ENCODE peak calls at places on chromosomes 12 and 14, in four cellular contexts. E is PC-3, H is gastrocnemius medialis, L is tibial artery. S is an unnamed sample.

GRCh38 chr12:6867407-6868210 is at the start of gene TPI1:
- DNase-seq in H (peak; percentile 79), L (peak; percentile 83), E (peak; percentile 67), S (peak; percentile 92)

GRCh38 chr14:93915800-93916199 is 11.3 kb upstream of the FAM181A start:
- DNase-seq in H (no peak), L (no peak), E (no peak), S (no peak)

GRCh38 chr12:96205909-96206308 is 11.7 kb downstream of the ELK3 start:
- DNase-seq in E (no peak), L (no peak), H (no peak), S (no peak)

GRCh38 chr12:49026101-49026500 is 7.5 kb upstream of the PRKAG1 start:
- DNase-seq in E (no peak), L (no peak), H (no peak), S (no peak)

GRCh38 chr12:53965251-53966069 is 7.5 kb upstream of the HOXC11 start:
- DNase-seq in E (no peak), L (peak; percentile 91), H (no peak), S (no peak)

GRCh38 chr12:117127933-117128823 is 29.0 kb upstream of the TESC start:
- DNase-seq in H (no peak), E (no peak), L (no peak), S (no peak)

GRCh38 chr14:103531421-103532215 is 2.6 kb downstream of the TRMT61A start:
- DNase-seq in L (no peak), E (no peak), H (no peak), S (no peak)

GRCh38 chr12:55073043-55074022 is 52.9 kb upstream of the OR9K2 start:
- DNase-seq in L (peak; percentile 61), H (peak; percentile 34), E (peak; percentile 81), S (peak; percentile 58)

GRCh38 chr12:58503731-58504520 is 416.4 kb downstream of the LRIG3 start:
- DNase-seq in L (no peak), H (no peak), E (no peak), S (no peak)

GRCh38 chr14:60206837-60207533 is 41.8 kb upstream of the DHRS7 start:
- DNase-seq in L (no peak), H (no peak), E (no peak), S (no peak)

GRCh38 chr14:65092340-65092739 is 10.0 kb downstream of the MAX start:
- DNase-seq in L (no peak), E (peak; percentile 21), H (no peak), S (no peak)

GRCh38 chr12:114263031-114263825 is 142.7 kb downstream of the TBX5 start:
- DNase-seq in E (no peak), L (no peak), H (no peak), S (no peak)

GRCh38 chr12:51051787-51052186 is 3.7 kb downstream of the LETMD1 start:
- DNase-seq in L (no peak), H (no peak), E (no peak), S (no peak)

GRCh38 chr14:74647834-74648361 is 35.9 kb upstream of the LTBP2 start:
- DNase-seq in L (no peak), H (no peak), E (no peak), S (no peak)

GRCh38 chr12:25578739-25579138 is 25.7 kb upstream of the LMNTD1 start:
- DNase-seq in H (no peak), E (no peak), L (no peak), S (no peak)

GRCh38 chr14:73850940-73851339 is 691 bp upstream of the PTGR2 start:
- DNase-seq in H (no peak), E (peak; percentile 84), L (no peak), S (peak; percentile 28)

GRCh38 chr14:32933943-32934890 is 4.5 kb upstream of the NPAS3 start:
- DNase-seq in H (no peak), L (no peak), E (peak; percentile 20), S (no peak)

GRCh38 chr14:70013269-70013873 is 134.2 kb downstream of the SMOC1 start:
- DNase-seq in E (peak; percentile 49), H (no peak), L (no peak), S (peak; percentile 60)

GRCh38 chr12:6647083-6647604 is at the start of gene ACRBP:
- DNase-seq in L (peak; percentile 79), E (no peak), H (peak; percentile 45), S (peak; percentile 62)

GRCh38 chr14:26703967-26704366 is 106.1 kb upstream of the NOVA1 start:
- DNase-seq in H (no peak), E (no peak), L (no peak), S (no peak)

GRCh38 chr12:57813111-57813970 is 5.2 kb downstream of the AVIL start:
- DNase-seq in L (no peak), H (no peak), E (no peak), S (no peak)

GRCh38 chr12:47033081-47033480 is 46.3 kb upstream of the PCED1B start:
- DNase-seq in E (no peak), H (peak; percentile 37), L (peak; percentile 51), S (no peak)

GRCh38 chr14:102949801-102950451 is 27.5 kb downstream of the AMN start:
- DNase-seq in H (no peak), E (peak; percentile 21), L (no peak), S (no peak)

GRCh38 chr12:76449572-76449971 is 101.4 kb upstream of the BBS10 start:
- DNase-seq in L (no peak), E (peak; percentile 87), H (no peak), S (no peak)

GRCh38 chr12:96368233-96368632 is 32.0 kb downstream of the CDK17 start:
- DNase-seq in L (peak; percentile 31), H (no peak), E (no peak), S (no peak)

GRCh38 chr14:68951051-68951797 is 27.9 kb downstream of the ACTN1 start:
- DNase-seq in L (peak; percentile 94), H (peak; percentile 64), E (peak; percentile 100), S (no peak)

GRCh38 chr14:88856786-88857366 is 32.4 kb downstream of the TTC8 start:
- DNase-seq in L (no peak), E (no peak), H (no peak), S (no peak)

GRCh38 chr12:52865090-52865944 is 16.5 kb upstream of the KRT78 start:
- DNase-seq in L (peak; percentile 56), E (peak; percentile 87), H (no peak), S (peak; percentile 83)

GRCh38 chr12:101501410-101502045 is 26.4 kb downstream of the SPIC start:
- DNase-seq in E (peak; percentile 40), H (no peak), L (no peak), S (no peak)

GRCh38 chr12:63843613-63844390 is 698 bp upstream of the SRGAP1 start:
- DNase-seq in H (peak; percentile 74), L (peak; percentile 88), E (peak; percentile 96), S (peak; percentile 95)

GRCh38 chr12:42474391-42474790 is 115.2 kb downstream of the PRICKLE1 start:
- DNase-seq in H (no peak), L (no peak), E (peak; percentile 84), S (no peak)

GRCh38 chr14:76390621-76391020 is 14.7 kb downstream of the ESRRB start:
- DNase-seq in E (no peak), L (no peak), H (no peak), S (no peak)

GRCh38 chr14:30227436-30227835 is 299.8 kb upstream of the PRKD1 start:
- DNase-seq in L (no peak), E (no peak), H (no peak), S (no peak)

GRCh38 chr12:54371328-54372112 is 7.2 kb upstream of the GPR84 start:
- DNase-seq in L (peak; percentile 75), H (no peak), E (no peak), S (no peak)

GRCh38 chr12:47553266-47553665 is 152.6 kb downstream of the RPAP3 start:
- DNase-seq in E (no peak), L (no peak), H (no peak), S (no peak)

GRCh38 chr14:76776306-76777251 is 15.3 kb downstream of the VASH1 start:
- DNase-seq in H (no peak), L (no peak), E (peak; percentile 18), S (peak; percentile 34)

GRCh38 chr14:96349286-96350075 is 13.7 kb downstream of the ATG2B start:
- DNase-seq in L (no peak), H (no peak), E (no peak), S (no peak)

GRCh38 chr14:106039400-106039799 is 513.0 kb downstream of the TMEM121 start:
- DNase-seq in H (no peak), L (no peak), E (peak; percentile 32), S (peak; percentile 63)

GRCh38 chr12:110548678-110549077 is 34.4 kb downstream of the PPTC7 start:
- DNase-seq in E (no peak), L (no peak), H (peak; percentile 32), S (no peak)
- H3K4me1 ChIP-seq in E (peaks cover 27% of the 10 kb centered on the region), L (peaks cover 28% of the 10 kb centered on the region), H (peaks cover 79% of the 10 kb centered on the region), S (no peaks in the 10 kb centered on the region)

DNA sequence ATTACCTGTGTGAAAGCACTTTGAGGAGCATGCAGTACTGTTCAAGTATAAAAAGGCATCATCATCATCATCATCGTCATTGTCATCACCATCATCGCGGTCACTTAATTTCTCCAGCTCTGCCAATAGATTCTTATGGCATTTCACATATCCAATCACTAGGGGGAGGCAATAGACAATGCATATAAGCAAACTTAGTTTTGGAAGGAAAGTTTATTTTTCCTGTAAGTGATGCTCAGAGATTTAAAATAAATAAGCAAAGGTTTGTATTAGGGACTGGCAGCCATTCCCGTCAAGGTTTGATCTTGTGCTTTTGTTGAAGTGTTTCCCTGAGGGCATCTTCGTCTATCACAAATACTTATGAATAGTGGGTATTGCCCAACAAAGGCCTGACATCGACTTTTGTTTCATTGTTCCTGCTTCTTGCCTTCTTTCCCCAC is 127.4 kb downstream of the KTN1 start:
- DNase-seq in H (no peak), L (no peak), E (peak; percentile 91), S (peak; percentile 32)
- TF ChIP-seq CTCF in H (peak; percentile 43), L (peak; percentile 70), E (peak; percentile 99), S (peak; percentile 53)

GRCh38 chr12:31317471-31318397 is 8.2 kb downstream of the SINHCAF start:
- DNase-seq in L (no peak), E (no peak), H (no peak), S (no peak)
- H3K4me1 ChIP-seq in L (no peaks in the 10 kb centered on the region), E (peaks cover 40% of the 10 kb centered on the region), H (peaks cover 8% of the 10 kb centered on the region), S (peaks cover 81% of the 10 kb centered on the region)

GRCh38 chr12:64882687-64883086 is 58.2 kb downstream of the TBC1D30 start:
- DNase-seq in L (no peak), H (no peak), E (no peak), S (no peak)

GRCh38 chr12:64884728-64885127 is 60.3 kb downstream of the TBC1D30 start:
- DNase-seq in L (no peak), H (no peak), E (no peak), S (no peak)

GRCh38 chr12:64884164-64884542 is 59.7 kb downstream of the TBC1D30 start:
- DNase-seq in H (no peak), L (no peak), E (no peak), S (no peak)

DNA sequence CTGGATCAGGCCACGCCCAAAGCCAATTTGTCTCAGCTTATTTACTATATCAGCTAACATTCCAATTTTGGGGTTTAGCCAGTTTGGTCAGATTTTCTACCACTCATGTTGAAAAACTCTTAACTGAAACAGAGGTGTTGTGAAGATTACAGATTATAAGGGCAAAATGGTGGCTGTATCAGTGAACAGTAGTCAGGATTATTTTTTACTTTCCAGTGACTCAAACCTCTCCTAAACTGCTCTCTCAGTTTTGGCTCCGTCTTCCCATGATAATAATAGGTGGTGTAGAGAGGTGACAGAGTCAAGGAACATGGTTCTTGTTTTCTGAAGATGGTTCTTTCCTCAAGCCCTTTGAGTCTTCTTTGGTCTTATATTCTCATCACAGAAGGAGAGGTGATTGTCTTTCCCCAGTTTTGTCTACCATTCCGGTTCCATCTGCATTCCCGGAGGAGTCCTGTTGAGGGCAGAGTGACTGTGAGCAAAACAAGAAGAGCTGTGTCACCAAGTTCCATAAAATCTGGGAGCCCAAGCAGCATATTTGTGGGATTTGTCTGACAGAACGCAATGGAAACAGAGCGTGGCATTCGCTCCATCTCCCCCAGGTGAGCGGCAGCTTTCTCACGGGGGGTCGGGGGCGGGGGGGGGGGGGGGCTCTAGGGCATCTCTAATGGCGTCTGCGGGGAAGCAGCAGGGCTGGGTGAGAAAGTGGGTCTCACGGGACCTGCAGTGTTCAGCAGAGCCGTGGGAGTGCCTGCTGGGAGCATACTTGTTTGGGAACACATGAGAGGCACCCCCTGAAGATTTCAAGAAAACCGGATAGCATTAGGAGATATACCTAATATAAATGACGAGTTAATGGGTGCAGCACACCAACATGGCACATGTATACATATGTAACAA is 59.1 kb downstream of the TBC1D30 start:
- DNase-seq in E (no peak), H (no peak), L (no peak), S (peak; percentile 34)
- TF ChIP-seq CTCF in E (peak; percentile 17), H (no peak), L (no peak), S (no peak)